ENCODE peak calls at places on chromosome 7, in nine cellular contexts. D is spleen, L is transverse colon, X is HL-60, Q is breast epithelium, R is HCT116, P is suprapubic skin, M is prostate gland, J is stomach. Y is an unnamed sample.

GRCh38 chr7:106110885-106111670 is 1.0 kb downstream of the SYPL1 start:
- DNase-seq in R (no peak), L (no peak), P (no peak), M (no peak), J (no peak), X (peak), D (no peak), Q (no peak), Y (no peak)

GRCh38 chr7:50355817-50356178 is 51.3 kb downstream of the IKZF1 start:
- DNase-seq in X (no peak), D (no peak), R (no peak), M (no peak), Q (no peak), L (no peak), P (no peak), J (no peak), Y (no peak)

GRCh38 chr7:105734233-105734632 is 142.2 kb downstream of the ATXN7L1 start:
- DNase-seq in D (no peak), Q (no peak), P (no peak), X (no peak), L (no peak), J (no peak), R (no peak), M (no peak), Y (no peak)

GRCh38 chr7:43756368-43757072 is 2.0 kb upstream of the BLVRA start:
- DNase-seq in Q (no peak), R (no peak), J (no peak), D (no peak), P (no peak), M (no peak), L (no peak), X (no peak), Y (no peak)

GRCh38 chr7:94562525-94562924 is 52.9 kb downstream of the CASD1 start:
- DNase-seq in X (peak), L (no peak), P (no peak), D (no peak), Q (no peak), R (no peak), J (no peak), M (no peak), Y (no peak)

GRCh38 chr7:34759477-34760125 is 101.6 kb downstream of the NPSR1 start:
- DNase-seq in P (no peak), R (peak), L (no peak), M (no peak), J (no peak), Q (no peak), X (no peak), D (no peak), Y (peak)

GRCh38 chr7:6576024-6576866 is 1.0 kb upstream of the ZDHHC4 start:
- DNase-seq in R (no peak), X (peak), J (no peak), P (no peak), L (no peak), D (peak), M (no peak), Q (no peak), Y (no peak)

GRCh38 chr7:30708983-30709382 is 26.7 kb upstream of the CRHR2 start:
- DNase-seq in R (no peak), J (no peak), X (no peak), D (peak), M (no peak), P (peak), L (no peak), Q (no peak), Y (no peak)

GRCh38 chr7:80637911-80638765 is at the start of gene CD36:
- DNase-seq in R (no peak), P (no peak), L (no peak), D (no peak), J (no peak), X (peak), Q (no peak), M (no peak), Y (no peak)

GRCh38 chr7:140604760-140605159 is 35.9 kb downstream of the DENND2A start:
- DNase-seq in M (no peak), P (no peak), L (no peak), J (no peak), D (no peak), R (no peak), X (no peak), Q (no peak), Y (peak)

GRCh38 chr7:37342665-37343471 is 105.8 kb downstream of the ELMO1 start:
- DNase-seq in Q (no peak), R (no peak), D (peak), J (peak), L (peak), X (peak), P (no peak), M (no peak), Y (no peak)

GRCh38 chr7:16847381-16847860 is 34.4 kb downstream of the AGR3 start:
- DNase-seq in Q (no peak), J (peak), D (no peak), P (no peak), X (no peak), R (no peak), M (peak), L (peak), Y (peak)

GRCh38 chr7:155324012-155324917 is 26.6 kb downstream of the INSIG1 start:
- DNase-seq in X (no peak), Q (no peak), M (no peak), L (no peak), J (no peak), R (no peak), P (no peak), D (no peak), Y (no peak)

GRCh38 chr7:103113164-103113563 is 35.7 kb downstream of the NAPEPLD start:
- DNase-seq in L (no peak), P (no peak), M (no peak), D (no peak), J (no peak), X (no peak), Q (no peak), R (peak), Y (no peak)

GRCh38 chr7:26144681-26145080 is 7.3 kb upstream of the NFE2L3 start:
- DNase-seq in L (no peak), J (no peak), X (no peak), P (no peak), Q (no peak), D (no peak), M (no peak), R (no peak), Y (no peak)

GRCh38 chr7:64602518-64602917 is 39.6 kb upstream of the ZNF680 start:
- DNase-seq in P (no peak), M (no peak), R (no peak), Q (no peak), L (no peak), J (no peak), X (no peak), D (no peak), Y (no peak)

GRCh38 chr7:111919690-111920179 is 286.5 kb downstream of the DOCK4 start:
- DNase-seq in Q (no peak), R (peak), X (no peak), M (no peak), D (no peak), P (no peak), L (no peak), J (no peak), Y (no peak)

GRCh38 chr7:140899883-140900282 is 24.8 kb downstream of the BRAF start:
- DNase-seq in P (no peak), L (no peak), J (no peak), M (no peak), X (no peak), D (no peak), R (no peak), Q (no peak), Y (no peak)

GRCh38 chr7:120996333-120996982 is 7.9 kb downstream of the CPED1 start:
- DNase-seq in J (peak), L (peak), P (peak), R (no peak), X (peak), M (peak), D (no peak), Q (peak), Y (no peak)

GRCh38 chr7:135684134-135684533 is 21.8 kb downstream of the STMP1 start:
- DNase-seq in R (no peak), X (no peak), M (no peak), D (no peak), L (no peak), P (no peak), Q (no peak), J (no peak), Y (no peak)

GRCh38 chr7:158531661-158532060 is 56.0 kb downstream of the PTPRN2 start:
- DNase-seq in Q (no peak), L (no peak), P (no peak), D (no peak), J (no peak), R (no peak), M (no peak), X (no peak), Y (no peak)

GRCh38 chr7:1256621-1257020 is 23.9 kb downstream of the UNCX start:
- DNase-seq in D (peak), X (no peak), R (no peak), Q (no peak), J (no peak), M (no peak), L (no peak), P (no peak), Y (no peak)

GRCh38 chr7:79304711-79305110 is 148.8 kb downstream of the MAGI2 start:
- DNase-seq in Q (no peak), D (no peak), M (no peak), L (no peak), R (no peak), J (no peak), X (no peak), P (no peak), Y (no peak)

GRCh38 chr7:44189286-44189992 is at the start of gene GCK:
- DNase-seq in R (no peak), P (no peak), D (no peak), J (no peak), M (no peak), X (no peak), Q (no peak), L (no peak), Y (no peak)

GRCh38 chr7:117777335-117778150 is 95.7 kb downstream of the CTTNBP2 start:
- DNase-seq in P (no peak), R (no peak), M (no peak), Q (no peak), X (no peak), D (no peak), L (peak), J (no peak), Y (no peak)

GRCh38 chr7:74625446-74625845 is 32.1 kb upstream of the GTF2I start:
- DNase-seq in M (no peak), P (no peak), L (no peak), J (no peak), Q (no peak), R (no peak), X (no peak), D (no peak), Y (no peak)

GRCh38 chr7:122544463-122544862 is 154.5 kb downstream of the RNF133 start:
- DNase-seq in L (peak), P (no peak), R (no peak), M (no peak), Q (no peak), D (no peak), X (peak), J (no peak), Y (no peak)

GRCh38 chr7:64098-64521 is 128.3 kb upstream of the FAM20C start:
- DNase-seq in P (peak), D (peak), R (peak), M (peak), J (peak), X (peak), L (peak), Q (no peak), Y (peak)

GRCh38 chr7:125316451-125316850 is 386.8 kb upstream of the POT1 start:
- DNase-seq in D (no peak), M (no peak), P (no peak), X (peak), R (peak), J (no peak), L (no peak), Q (no peak), Y (peak)

GRCh38 chr7:118288098-118288497 is 63.6 kb downstream of the ANKRD7 start:
- DNase-seq in L (no peak), M (no peak), P (no peak), D (no peak), J (no peak), X (peak), Q (no peak), R (no peak), Y (no peak)

GRCh38 chr7:3922175-3922635 is 621.2 kb downstream of the SDK1 start:
- DNase-seq in X (peak), P (no peak), L (peak), M (peak), R (peak), J (no peak), Q (no peak), D (no peak), Y (peak)

GRCh38 chr7:117827861-117828260 is 45.4 kb downstream of the CTTNBP2 start:
- DNase-seq in X (no peak), L (no peak), D (no peak), R (peak), P (no peak), J (no peak), M (peak), Q (no peak), Y (no peak)

GRCh38 chr7:138979226-138979979 is 1.8 kb downstream of the KIAA1549 start:
- DNase-seq in Q (no peak), D (no peak), R (peak), M (no peak), L (no peak), J (no peak), X (no peak), P (no peak), Y (no peak)

GRCh38 chr7:47915066-47915976 is 32.9 kb downstream of the PKD1L1 start:
- DNase-seq in X (no peak), P (no peak), L (no peak), D (no peak), M (no peak), R (no peak), J (no peak), Q (no peak), Y (no peak)

GRCh38 chr7:144738708-144739314 is 97.0 kb downstream of the TPK1 start:
- DNase-seq in X (peak), M (peak), J (no peak), R (peak), Q (no peak), L (no peak), D (no peak), P (no peak), Y (peak)

GRCh38 chr7:7438851-7439250 is 96.8 kb downstream of the COL28A1 start:
- DNase-seq in P (no peak), X (no peak), Q (no peak), D (no peak), L (no peak), R (peak), M (no peak), J (no peak), Y (peak)

GRCh38 chr7:16433568-16434122 is 12.3 kb upstream of the CRPPA start:
- DNase-seq in Q (no peak), X (no peak), P (no peak), J (no peak), M (no peak), L (no peak), R (no peak), D (no peak), Y (no peak)

GRCh38 chr7:55133630-55134392 is 115.0 kb downstream of the EGFR start:
- DNase-seq in D (no peak), P (peak), J (peak), L (no peak), Q (no peak), R (peak), M (no peak), X (no peak), Y (peak)

GRCh38 chr7:150972746-150973145 is 5.4 kb downstream of the KCNH2 start:
- DNase-seq in D (no peak), J (no peak), Q (no peak), R (no peak), X (no peak), M (no peak), L (no peak), P (no peak), Y (no peak)

GRCh38 chr7:150972094-150972493 is 6.0 kb downstream of the KCNH2 start:
- DNase-seq in R (no peak), Q (no peak), J (no peak), L (peak), M (no peak), X (no peak), D (no peak), P (no peak), Y (no peak)

GRCh38 chr7:150975536-150976285 is 2.4 kb downstream of the KCNH2 start:
- DNase-seq in R (no peak), D (no peak), X (no peak), J (no peak), P (no peak), L (no peak), M (no peak), Q (no peak), Y (no peak)

GRCh38 chr7:150974468-150975391 is 3.4 kb downstream of the KCNH2 start:
- DNase-seq in D (peak), L (peak), P (no peak), X (no peak), Q (no peak), J (peak), M (no peak), R (peak), Y (no peak)

DNA sequence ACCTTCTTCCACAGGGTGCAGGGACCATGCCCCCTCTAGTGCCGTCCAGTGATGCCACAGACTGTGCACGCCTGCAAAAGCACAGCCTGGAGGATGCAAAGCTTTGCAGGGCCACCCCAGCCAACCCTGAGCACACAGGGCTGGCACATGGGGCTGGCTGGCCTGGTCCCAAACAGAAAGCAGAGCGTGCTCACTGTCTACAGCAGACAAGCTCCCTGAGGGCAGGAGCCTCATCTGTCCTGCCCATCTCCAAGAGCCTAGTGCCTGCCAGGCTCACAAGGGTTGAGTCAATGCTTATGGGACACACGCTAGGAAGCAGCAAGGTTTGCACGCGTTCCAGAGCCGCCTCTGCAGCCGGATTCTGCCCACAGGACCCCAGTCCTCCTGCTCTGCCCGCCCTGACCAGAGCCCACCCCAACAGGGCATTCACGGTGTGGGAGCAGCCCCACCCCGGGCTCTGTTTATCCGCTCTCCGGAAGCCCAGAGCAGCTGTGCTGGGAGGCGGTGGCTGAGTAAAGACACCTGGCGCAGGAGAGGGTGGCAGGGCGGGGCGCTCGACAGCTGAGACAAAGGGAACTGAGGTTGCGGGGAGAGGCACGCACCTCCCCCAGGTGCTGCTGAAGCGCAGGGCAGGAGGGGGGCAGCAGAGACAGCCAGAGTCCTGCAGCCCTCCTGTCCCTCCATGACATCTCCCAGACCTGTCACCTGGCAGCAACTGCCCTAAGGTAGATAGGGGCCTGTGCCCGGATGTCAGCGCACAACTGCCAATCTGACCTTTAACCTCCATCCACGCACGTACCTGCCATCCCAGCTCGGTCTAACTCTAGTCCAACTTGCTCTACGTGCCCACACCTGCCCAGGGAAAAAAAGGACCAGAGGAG is 4.3 kb downstream of the KCNH2 start:
- DNase-seq in Q (no peak), J (no peak), M (no peak), X (no peak), P (no peak), L (peak), R (no peak), D (peak), Y (no peak)
- H3K4me3 ChIP-seq in Q (peak), J (peak), M (peak), X (no peak), P (peak), L (no peak), R (peak), D (peak), Y (peak)

GRCh38 chr7:97006146-97006950 is 995 bp downstream of the DLX6 start:
- DNase-seq in D (no peak), L (no peak), J (peak), P (no peak), X (peak), Q (no peak), R (no peak), M (peak), Y (no peak)
- TF ChIP-seq POLR2AphosphoS5 in D (no peak), L (no peak), J (no peak), P (no peak), X (no peak), Q (no peak), R (no peak), M (no peak), Y (no peak)

GRCh38 chr7:45325378-45325777 is 167.8 kb downstream of the RAMP3 start:
- DNase-seq in X (no peak), R (no peak), Q (no peak), P (no peak), D (no peak), M (no peak), L (no peak), J (no peak), Y (no peak)
- H3K27ac ChIP-seq in X (no peak), R (no peak), Q (no peak), P (no peak), D (no peak), M (no peak), L (no peak), J (no peak), Y (no peak)

GRCh38 chr7:100489121-100489520 is 5.4 kb downstream of the NYAP1 start:
- DNase-seq in R (no peak), Q (no peak), J (no peak), X (no peak), L (no peak), P (no peak), M (no peak), D (no peak), Y (no peak)
- H3K4me3 ChIP-seq in R (no peak), Q (no peak), J (no peak), X (no peak), L (no peak), P (no peak), M (no peak), D (no peak), Y (no peak)

GRCh38 chr7:20560325-20561180 is 54.9 kb upstream of the ABCB5 start:
- DNase-seq in X (no peak), D (no peak), M (no peak), Q (no peak), L (no peak), J (no peak), P (no peak), R (no peak), Y (no peak)

GRCh38 chr7:20561466-20561865 is 54.0 kb upstream of the ABCB5 start:
- DNase-seq in M (no peak), P (no peak), Q (no peak), J (no peak), X (no peak), D (no peak), R (no peak), L (no peak), Y (no peak)

GRCh38 chr7:20561908-20562307 is 53.6 kb upstream of the ABCB5 start:
- DNase-seq in M (no peak), J (no peak), P (no peak), X (no peak), D (no peak), L (no peak), Q (no peak), R (no peak), Y (no peak)

GRCh38 chr7:20559883-20560282 is 55.6 kb upstream of the ABCB5 start:
- DNase-seq in L (no peak), J (no peak), Q (no peak), X (no peak), M (no peak), P (no peak), D (no peak), R (no peak), Y (no peak)

DNA sequence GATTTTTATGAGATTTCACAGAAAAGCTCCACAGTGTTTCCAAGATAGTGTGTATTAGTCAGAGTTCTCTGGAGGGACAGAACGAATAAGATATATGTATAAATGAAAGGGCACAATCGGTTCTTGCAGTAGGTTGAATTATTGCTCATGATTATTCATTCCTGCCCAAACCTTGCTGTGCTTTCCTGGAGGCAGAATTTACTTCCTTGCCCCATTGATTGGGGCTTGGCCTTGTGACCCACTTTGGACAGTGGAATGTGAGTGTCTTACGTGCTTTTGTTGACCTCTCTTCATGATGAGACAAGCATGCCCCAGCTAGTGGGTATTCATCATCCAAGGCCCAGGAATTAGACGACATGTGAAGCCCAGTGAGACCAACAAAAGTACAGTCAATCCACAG is 53.0 kb upstream of the ABCB5 start:
- DNase-seq in L (no peak), P (no peak), J (no peak), X (no peak), D (no peak), Q (no peak), M (no peak), R (no peak), Y (no peak)
- TF ChIP-seq POLR2AphosphoS5 in L (no peak), P (no peak), J (no peak), X (no peak), D (no peak), Q (no peak), M (no peak), R (no peak), Y (no peak)

GRCh38 chr7:70015353-70015752 is 417.1 kb downstream of the AUTS2 start:
- DNase-seq in L (no peak), Q (no peak), D (no peak), X (no peak), R (no peak), M (no peak), J (no peak), P (no peak), Y (no peak)

GRCh38 chr7:70018700-70019099 is 420.4 kb downstream of the AUTS2 start:
- DNase-seq in L (no peak), R (no peak), D (no peak), Q (no peak), X (no peak), P (no peak), M (no peak), J (no peak), Y (no peak)

GRCh38 chr7:70016044-70016770 is 417.9 kb downstream of the AUTS2 start:
- DNase-seq in X (no peak), J (no peak), D (no peak), R (no peak), P (no peak), L (no peak), M (no peak), Q (no peak), Y (no peak)

GRCh38 chr7:70014472-70015232 is 416.4 kb downstream of the AUTS2 start:
- DNase-seq in Q (no peak), L (no peak), J (no peak), R (no peak), X (no peak), D (no peak), P (no peak), M (no peak), Y (no peak)

GRCh38 chr7:70017371-70017770 is 419.1 kb downstream of the AUTS2 start:
- DNase-seq in Q (no peak), D (no peak), R (no peak), X (no peak), M (no peak), L (no peak), P (no peak), J (no peak), Y (no peak)
- H3K27ac ChIP-seq in Q (no peak), D (no peak), R (no peak), X (no peak), M (no peak), L (no peak), P (no peak), J (no peak), Y (no peak)